ENCODE peak calls at places on chromosome 7, in eight cellular contexts. A is spleen, H is tibial artery, N is lower leg skin, L is astrocyte of the spinal cord, D is pancreas, Q is heart right ventricle, W is HCT116. G is an unnamed sample.

GRCh38 chr7:44220046-44220720 is 19.4 kb downstream of the YKT6 start:
- DNase-seq in N (peak), D (no peak), W (no peak), H (no peak), L (no peak), A (peak), Q (peak), G (peak)

GRCh38 chr7:121530251-121531174 is 134.4 kb upstream of the FAM3C start:
- DNase-seq in N (no peak), A (no peak), H (peak), W (peak), L (peak), Q (peak), D (no peak), G (peak)

GRCh38 chr7:139035588-139036353 is at the start of gene ZC3HAV1L:
- DNase-seq in Q (peak), W (peak), N (peak), L (peak), H (peak), D (peak), A (peak), G (peak)

GRCh38 chr7:27097686-27098492 is 2.1 kb upstream of the HOXA1 start:
- DNase-seq in D (no peak), A (no peak), W (no peak), Q (no peak), N (no peak), H (no peak), L (peak), G (no peak)

GRCh38 chr7:47119408-47119807 is 462.5 kb downstream of the TNS3 start:
- DNase-seq in Q (no peak), L (no peak), N (no peak), H (no peak), W (no peak), D (no peak), A (no peak), G (no peak)

GRCh38 chr7:40810274-40810673 is 675.5 kb downstream of the SUGCT start:
- DNase-seq in N (no peak), Q (no peak), L (no peak), A (no peak), D (no peak), W (no peak), H (no peak), G (no peak)

GRCh38 chr7:135648235-135648634 is 14.1 kb upstream of the STMP1 start:
- DNase-seq in L (no peak), D (no peak), N (no peak), W (no peak), Q (no peak), A (no peak), H (no peak), G (no peak)

GRCh38 chr7:30251708-30252329 is 32.6 kb upstream of the ZNRF2 start:
- DNase-seq in D (no peak), A (no peak), H (no peak), N (no peak), W (no peak), Q (no peak), L (no peak), G (no peak)

GRCh38 chr7:156956733-156957132 is 7.2 kb downstream of the NOM1 start:
- DNase-seq in D (no peak), Q (no peak), W (no peak), H (no peak), N (no peak), A (no peak), L (no peak), G (no peak)

GRCh38 chr7:155449880-155450557 is 7.9 kb upstream of the EN2 start:
- DNase-seq in Q (no peak), L (no peak), H (no peak), N (no peak), A (peak), W (no peak), D (no peak), G (no peak)

GRCh38 chr7:134959810-134960209 is 26.5 kb upstream of the AGBL3 start:
- DNase-seq in Q (no peak), A (no peak), L (no peak), H (no peak), N (no peak), W (no peak), D (no peak), G (no peak)

GRCh38 chr7:108525985-108526767 is at the start of gene PNPLA8:
- DNase-seq in Q (peak), D (peak), A (peak), N (peak), H (peak), W (peak), L (peak), G (peak)

GRCh38 chr7:108525327-108525984 is 479 bp downstream of the PNPLA8 start:
- DNase-seq in A (no peak), H (peak), L (peak), W (peak), N (no peak), D (no peak), Q (peak), G (peak)

GRCh38 chr7:108526768-108527017 is 758 bp upstream of the PNPLA8 start:
- DNase-seq in N (no peak), A (no peak), H (no peak), W (no peak), Q (no peak), D (no peak), L (no peak), G (no peak)

GRCh38 chr7:108517951-108518350 is 8.0 kb downstream of the PNPLA8 start:
- DNase-seq in W (no peak), L (no peak), A (no peak), Q (no peak), N (no peak), H (no peak), D (no peak), G (no peak)

GRCh38 chr7:108522780-108523179 is 3.2 kb downstream of the PNPLA8 start:
- DNase-seq in H (no peak), N (no peak), D (no peak), L (no peak), W (no peak), Q (no peak), A (no peak), G (no peak)
- TF ChIP-seq CTCF in H (no peak), N (no peak), D (no peak), L (no peak), W (no peak), Q (no peak), A (no peak), G (no peak)

DNA sequence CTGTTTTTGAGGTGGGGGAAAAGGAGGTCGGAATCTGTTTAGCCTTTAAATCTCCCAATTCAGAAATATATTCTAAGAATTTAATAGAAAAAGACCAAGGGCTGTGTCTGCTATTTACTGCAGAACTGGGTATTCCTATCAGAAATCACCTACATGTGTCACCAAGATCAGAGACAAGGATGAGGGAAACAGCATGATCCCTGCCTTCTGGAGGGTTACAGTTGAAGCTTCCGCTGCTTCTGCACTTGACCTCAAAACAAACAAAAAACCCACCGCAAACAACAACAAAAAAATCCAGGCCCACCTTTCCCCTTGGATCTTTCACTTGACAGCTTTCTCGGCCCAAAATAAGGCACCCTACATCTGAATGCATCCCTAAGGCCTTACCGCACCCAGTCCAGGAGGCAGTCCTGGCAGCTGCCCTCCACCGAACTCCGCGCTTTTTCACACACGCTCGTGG is 750 bp upstream of the CDK14 start:
- DNase-seq in L (peak), W (no peak), N (no peak), H (no peak), D (no peak), A (no peak), Q (no peak), G (no peak)
- H3K4me3 ChIP-seq in L (peak), W (peak), N (peak), H (peak), D (peak), A (peak), Q (peak), G (peak)

GRCh38 chr7:152025077-152025936 is at the start of gene GALNT11:
- DNase-seq in L (peak), Q (peak), W (peak), N (peak), A (peak), D (peak), H (peak), G (peak)
- TF ChIP-seq CTCF in L (peak), Q (peak), W (no peak), N (no peak), A (peak), D (no peak), H (peak), G (peak)

GRCh38 chr7:106109521-106110237 is 2.4 kb downstream of the SYPL1 start:
- DNase-seq in A (no peak), N (no peak), W (no peak), D (no peak), H (no peak), Q (no peak), L (no peak), G (no peak)
- H3K4me3 ChIP-seq in A (peak), N (no peak), W (no peak), D (no peak), H (peak), Q (peak), L (no peak), G (no peak)

GRCh38 chr7:110204527-110204926 is 886.4 kb upstream of the LRRN3 start:
- DNase-seq in Q (no peak), W (peak), D (no peak), H (no peak), A (no peak), L (no peak), N (no peak), G (no peak)
- TF ChIP-seq CTCF in Q (no peak), W (peak), D (no peak), H (no peak), A (no peak), L (peak), N (no peak), G (no peak)